ENCODE peak calls at places on chromosomes 1 and 21, in five cellular contexts. B, R, H, X and U are unnamed samples.

GRCh38 chr21:45580576-45581321 is 38.5 kb upstream of the SLC19A1 start:
- DNase-seq in H (peak), X (no peak), R (no peak), B (no peak), U (no peak)

GRCh38 chr1:3787347-3787710 is 9.0 kb downstream of the LRRC47 start:
- DNase-seq in H (no peak), X (peak), R (no peak), B (no peak), U (no peak)

GRCh38 chr21:40846566-40847411 is at the start of gene DSCAM:
- DNase-seq in R (no peak), B (peak), H (peak), X (no peak), U (peak)

GRCh38 chr1:182633657-182634281 is 29.6 kb upstream of the RGS16 start:
- DNase-seq in B (peak), R (no peak), H (peak), X (no peak), U (no peak)

GRCh38 chr1:245915406-245915805 is 591.7 kb downstream of the SMYD3 start:
- DNase-seq in H (no peak), X (no peak), R (no peak), B (no peak), U (no peak)

GRCh38 chr1:60813051-60813450 is 269.3 kb upstream of the NFIA start:
- DNase-seq in R (no peak), H (no peak), B (no peak), X (no peak), U (no peak)

GRCh38 chr21:26115899-26116298 is 54.7 kb downstream of the APP start:
- DNase-seq in R (no peak), B (no peak), H (no peak), X (no peak), U (no peak)

GRCh38 chr21:31948681-31949080 is 75.9 kb downstream of the HUNK start:
- DNase-seq in R (no peak), B (no peak), X (no peak), H (no peak), U (no peak)

GRCh38 chr1:44044071-44044801 is 13.0 kb upstream of the SLC6A9 start:
- DNase-seq in B (no peak), R (no peak), H (no peak), X (no peak), U (no peak)

GRCh38 chr1:58438468-58438867 is 108.1 kb downstream of the OMA1 start:
- DNase-seq in B (no peak), X (no peak), R (no peak), H (no peak), U (no peak)

GRCh38 chr1:2405588-2406295 is 6.6 kb downstream of the PEX10 start:
- DNase-seq in R (no peak), B (no peak), X (no peak), H (no peak), U (no peak)

GRCh38 chr1:65002508-65003315 is 36.4 kb upstream of the JAK1 start:
- DNase-seq in B (peak), R (peak), H (peak), X (peak), U (peak)

GRCh38 chr1:3495776-3496745 is 41.6 kb downstream of the ARHGEF16 start:
- DNase-seq in X (no peak), B (no peak), R (no peak), H (no peak), U (no peak)

GRCh38 chr21:44436111-44436611 is 19.1 kb upstream of the LRRC3 start:
- DNase-seq in H (peak), R (no peak), B (no peak), X (no peak), U (no peak)

GRCh38 chr1:200880212-200880611 is 7.4 kb downstream of the GPR25 start:
- DNase-seq in X (no peak), H (no peak), R (no peak), B (no peak), U (peak)

GRCh38 chr1:192521734-192522133 is 53.8 kb upstream of the RGS1 start:
- DNase-seq in X (no peak), H (no peak), R (no peak), B (no peak), U (no peak)

GRCh38 chr1:167837334-167837733 is 76.6 kb downstream of the ADCY10 start:
- DNase-seq in B (no peak), X (no peak), R (no peak), H (no peak), U (no peak)

GRCh38 chr1:94257451-94257850 is 20.1 kb upstream of the ARHGAP29 start:
- DNase-seq in H (no peak), R (no peak), X (no peak), B (no peak), U (no peak)

GRCh38 chr1:99917214-99917613 is 52.6 kb upstream of the SLC35A3 start:
- DNase-seq in B (no peak), R (no peak), X (no peak), H (no peak), U (no peak)

GRCh38 chr1:53366901-53367502 is 39.1 kb upstream of the LRP8 start:
- DNase-seq in B (no peak), X (no peak), H (peak), R (no peak), U (peak)

GRCh38 chr1:53473463-53473862 is 14.3 kb downstream of the DMRTB1 start:
- DNase-seq in H (no peak), X (no peak), R (no peak), B (no peak), U (no peak)

GRCh38 chr1:115873184-115873583 is 32.3 kb upstream of the NHLH2 start:
- DNase-seq in B (no peak), X (no peak), R (no peak), H (no peak), U (no peak)

GRCh38 chr1:202056644-202057334 is 46.4 kb downstream of the ELF3 start:
- DNase-seq in X (no peak), H (no peak), B (peak), R (no peak), U (no peak)

GRCh38 chr21:45390831-45391742 is 13.9 kb upstream of the COL18A1 start:
- DNase-seq in X (no peak), H (no peak), R (no peak), B (no peak), U (no peak)

GRCh38 chr1:193060938-193061337 is 1.5 kb downstream of the RO60 start:
- DNase-seq in B (no peak), H (no peak), R (peak), X (no peak), U (no peak)

GRCh38 chr1:53634571-53634979 is 104.4 kb downstream of the GLIS1 start:
- DNase-seq in R (no peak), B (no peak), H (peak), X (no peak), U (peak)

GRCh38 chr1:33986389-33987095 is 122.7 kb downstream of the HMGB4 start:
- DNase-seq in X (no peak), B (no peak), H (no peak), R (no peak), U (no peak)

GRCh38 chr1:89199515-89199914 is 773 bp upstream of the GBP4 start:
- DNase-seq in X (no peak), H (no peak), B (no peak), R (no peak), U (no peak)

GRCh38 chr1:66282343-66282852 is 251.6 kb upstream of the SGIP1 start:
- DNase-seq in X (peak), B (no peak), R (no peak), H (no peak), U (no peak)

GRCh38 chr1:205913451-205914204 is 29.6 kb downstream of the SLC26A9 start:
- DNase-seq in X (no peak), B (no peak), H (no peak), R (no peak), U (no peak)

GRCh38 chr1:215824245-215824644 is 257.1 kb downstream of the KCTD3 start:
- DNase-seq in X (no peak), B (no peak), R (peak), H (no peak), U (no peak)

GRCh38 chr1:53588053-53588779 is 129.0 kb downstream of the DMRTB1 start:
- DNase-seq in X (no peak), H (peak), B (no peak), R (no peak), U (no peak)

GRCh38 chr1:40143891-40144575 is 17.2 kb upstream of the RLF start:
- DNase-seq in H (peak), X (peak), B (peak), R (peak), U (no peak)

GRCh38 chr1:64453695-64454094 is 16.2 kb upstream of the CACHD1 start:
- DNase-seq in B (no peak), R (no peak), H (no peak), X (no peak), U (peak)